ENCODE peak calls at places on chromosomes 3 and 15, in ten cellular contexts. F is ovary, R is adrenal gland, P is cardiac muscle cell, Y is H9, S is SJSA1, A is sigmoid colon, I is pancreas, B is Peyer's patch, C is GM23248. X is an unnamed sample. For H3K4me1 and H3K27me3, the result is how much of the 10 kb centered on the place peaks cover.

GRCh38 chr15:79265167-79265566 is 17.4 kb upstream of the ANKRD34C start:
- DNase-seq in C (no peak), I (no peak), Y (no peak), P (no peak), S (no peak), F (no peak), A (no peak), B (no peak), R (no peak), X (no peak)

GRCh38 chr3:177345049-177345972 is 148.0 kb upstream of the TBL1XR1 start:
- DNase-seq in B (peak), R (peak), A (peak), F (peak), P (peak), S (peak), C (peak), I (peak), Y (peak), X (peak)

GRCh38 chr15:25810154-25810553 is 53.0 kb downstream of the ATP10A start:
- DNase-seq in B (no peak), Y (no peak), R (no peak), C (no peak), S (no peak), I (no peak), F (no peak), P (no peak), A (no peak), X (no peak)

GRCh38 chr15:28930011-28930410 is 44.2 kb downstream of the APBA2 start:
- DNase-seq in B (no peak), Y (no peak), I (no peak), F (no peak), R (no peak), C (no peak), S (no peak), P (no peak), A (peak), X (no peak)

GRCh38 chr3:139534992-139535879 is 4.3 kb downstream of the RBP1 start:
- DNase-seq in I (peak), Y (peak), B (peak), A (peak), C (no peak), P (peak), S (no peak), R (peak), F (peak), X (no peak)

GRCh38 chr3:61927332-61927731 is 366.0 kb downstream of the PTPRG start:
- DNase-seq in Y (no peak), A (peak), P (no peak), F (peak), S (no peak), I (peak), C (peak), R (peak), B (no peak), X (peak)

GRCh38 chr15:79901958-79902357 is 5.1 kb upstream of the MTHFS start:
- DNase-seq in C (no peak), B (no peak), R (no peak), I (no peak), A (no peak), P (no peak), F (no peak), Y (no peak), S (no peak), X (no peak)

GRCh38 chr15:59244337-59244736 is 37.7 kb downstream of the LDHAL6B start:
- DNase-seq in I (no peak), R (no peak), P (no peak), B (no peak), C (no peak), Y (no peak), F (no peak), A (no peak), S (no peak), X (no peak)

GRCh38 chr15:70165811-70166284 is 68.1 kb upstream of the TLE3 start:
- DNase-seq in F (peak), I (peak), Y (no peak), A (peak), R (peak), B (no peak), C (peak), S (no peak), P (no peak), X (no peak)

GRCh38 chr3:73043414-73043813 is 18.0 kb upstream of the EBLN2 start:
- DNase-seq in P (no peak), A (no peak), B (no peak), C (no peak), S (no peak), F (no peak), I (no peak), Y (no peak), R (no peak), X (no peak)

GRCh38 chr3:187709155-187709554 is 6.8 kb upstream of the RTP2 start:
- DNase-seq in A (no peak), I (no peak), Y (peak), S (no peak), C (peak), R (no peak), P (peak), B (no peak), F (no peak), X (no peak)

GRCh38 chr3:54670269-54671000 is 257.4 kb downstream of the LRTM1 start:
- DNase-seq in A (no peak), S (no peak), C (no peak), I (no peak), R (no peak), P (no peak), F (no peak), Y (peak), B (peak), X (no peak)

GRCh38 chr15:90836296-90836871 is 32.0 kb upstream of the FURIN start:
- DNase-seq in S (peak), A (no peak), R (no peak), Y (no peak), C (peak), P (no peak), B (no peak), I (no peak), F (no peak), X (no peak)

GRCh38 chr3:73498764-73499622 is 125.7 kb downstream of the PDZRN3 start:
- DNase-seq in R (no peak), S (peak), B (no peak), I (no peak), A (no peak), Y (no peak), F (no peak), P (no peak), C (peak), X (no peak)

GRCh38 chr15:33534642-33535041 is 223.9 kb downstream of the RYR3 start:
- DNase-seq in F (no peak), Y (no peak), S (no peak), I (no peak), C (no peak), A (no peak), P (no peak), B (no peak), R (no peak), X (no peak)

GRCh38 chr3:72680766-72681165 is 167.5 kb downstream of the SHQ1 start:
- DNase-seq in I (no peak), S (no peak), A (no peak), Y (no peak), P (no peak), B (no peak), F (no peak), C (no peak), R (no peak), X (no peak)

GRCh38 chr3:23041918-23042696 is 161.0 kb upstream of the UBE2E2 start:
- DNase-seq in R (no peak), C (peak), F (no peak), A (no peak), Y (no peak), S (no peak), B (no peak), P (no peak), I (no peak), X (no peak)

GRCh38 chr3:17039579-17039978 is 154.8 kb downstream of the PLCL2 start:
- DNase-seq in B (no peak), F (no peak), C (peak), R (no peak), Y (no peak), P (no peak), I (no peak), S (peak), A (no peak), X (no peak)

GRCh38 chr3:58471025-58471887 is 20.6 kb upstream of the KCTD6 start:
- DNase-seq in P (peak), C (peak), R (peak), F (no peak), S (peak), Y (no peak), A (no peak), I (peak), B (peak), X (no peak)

GRCh38 chr3:190322604-190323240 is 476 bp upstream of the CLDN1 start:
- DNase-seq in P (no peak), C (no peak), Y (no peak), I (no peak), A (no peak), B (no peak), S (no peak), F (peak), R (peak), X (no peak)

GRCh38 chr15:99755692-99756409 is 22.6 kb upstream of the LYSMD4 start:
- DNase-seq in I (peak), C (peak), B (peak), A (peak), S (no peak), R (peak), F (peak), Y (peak), P (peak), X (peak)

GRCh38 chr3:149393355-149394165 is 16.1 kb upstream of the TM4SF1 start:
- DNase-seq in Y (peak), B (peak), P (peak), I (peak), R (peak), S (peak), A (no peak), F (peak), C (peak), X (peak)

GRCh38 chr15:54707805-54708752 is 488.7 kb downstream of the RSL24D1 start:
- DNase-seq in F (no peak), A (peak), I (no peak), S (no peak), B (no peak), Y (peak), C (no peak), P (no peak), R (no peak), X (no peak)

GRCh38 chr3:149638401-149639092 is 19.3 kb downstream of the WWTR1 start:
- DNase-seq in C (peak), I (no peak), B (no peak), R (peak), F (no peak), S (no peak), Y (no peak), P (no peak), A (no peak), X (no peak)

GRCh38 chr15:98856540-98856907 is 151.1 kb downstream of the PGPEP1L start:
- DNase-seq in I (no peak), S (peak), B (no peak), Y (no peak), P (no peak), A (no peak), R (no peak), C (peak), F (no peak), X (no peak)

GRCh38 chr15:90585863-90586262 is 56.1 kb downstream of the CRTC3 start:
- DNase-seq in Y (no peak), S (no peak), A (no peak), R (no peak), P (no peak), B (no peak), C (peak), I (no peak), F (no peak), X (no peak)

GRCh38 chr3:157442729-157443128 is 6.1 kb downstream of the PTX3 start:
- DNase-seq in P (no peak), B (no peak), S (no peak), Y (no peak), I (no peak), A (no peak), F (no peak), C (peak), R (no peak), X (no peak)

GRCh38 chr3:114619771-114620170 is 325.9 kb downstream of the TIGIT start:
- DNase-seq in C (no peak), F (no peak), P (no peak), B (no peak), Y (no peak), R (no peak), A (no peak), S (no peak), I (no peak), X (no peak)
- H3K4me1 ChIP-seq in C (under half), F (under half), P (under half), B (under half), Y (under half), R (under half), A (under half), S (under half), I (under half), X (under half)

DNA sequence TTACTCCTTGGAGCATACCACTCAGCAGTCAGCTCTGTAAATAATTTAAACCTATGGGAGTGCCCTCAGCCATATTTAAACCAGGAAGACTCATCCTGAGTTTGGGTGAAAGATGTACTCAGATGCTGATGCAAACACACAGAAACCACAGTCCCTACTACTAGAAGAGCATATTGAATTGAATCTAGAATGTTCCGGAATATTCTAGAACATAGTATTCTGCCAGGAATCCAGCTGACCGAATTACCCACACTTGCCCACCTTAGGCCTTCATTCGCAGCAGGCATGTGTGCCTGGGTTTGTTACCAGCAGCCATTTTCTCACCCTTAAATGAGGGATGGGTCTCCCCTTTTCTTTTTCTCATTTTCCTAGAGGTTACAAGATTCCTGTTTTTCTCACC is 202.4 kb upstream of the ICE2 start:
- DNase-seq in B (no peak), Y (no peak), R (no peak), C (peak), F (no peak), I (no peak), A (no peak), P (no peak), S (no peak), X (no peak)
- H3K27me3 ChIP-seq in B (under half), Y (under half), R (under half), C (under half), F (under half), I (under half), A (under half), P (under half), S (under half), X (under half)

DNA sequence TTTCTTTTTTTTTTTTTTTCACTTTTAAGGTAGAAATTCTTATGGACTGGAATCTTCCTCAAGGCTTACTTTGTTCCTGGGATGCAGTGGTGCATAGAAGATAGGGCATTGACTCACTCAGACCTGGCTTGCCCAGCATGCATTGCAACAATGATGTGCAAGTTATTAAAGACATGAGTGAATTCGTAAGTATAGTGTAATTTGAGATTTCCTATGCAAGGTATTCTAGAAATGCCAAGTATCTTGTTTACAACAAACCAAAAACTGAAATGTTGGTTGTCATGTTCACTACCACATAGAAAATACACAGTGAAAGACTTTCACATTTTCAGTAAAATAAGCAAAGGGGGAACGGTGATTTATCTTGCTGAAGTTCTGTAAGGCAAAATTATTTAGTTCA is 56.5 kb upstream of the FNDC3B start:
- DNase-seq in I (no peak), R (no peak), C (peak), S (no peak), Y (no peak), P (no peak), A (no peak), F (no peak), B (no peak), X (no peak)
- H3K4me1 ChIP-seq in I (under half), R (under half), C (under half), S (under half), Y (under half), P (under half), A (under half), F (under half), B (under half), X (under half)

DNA sequence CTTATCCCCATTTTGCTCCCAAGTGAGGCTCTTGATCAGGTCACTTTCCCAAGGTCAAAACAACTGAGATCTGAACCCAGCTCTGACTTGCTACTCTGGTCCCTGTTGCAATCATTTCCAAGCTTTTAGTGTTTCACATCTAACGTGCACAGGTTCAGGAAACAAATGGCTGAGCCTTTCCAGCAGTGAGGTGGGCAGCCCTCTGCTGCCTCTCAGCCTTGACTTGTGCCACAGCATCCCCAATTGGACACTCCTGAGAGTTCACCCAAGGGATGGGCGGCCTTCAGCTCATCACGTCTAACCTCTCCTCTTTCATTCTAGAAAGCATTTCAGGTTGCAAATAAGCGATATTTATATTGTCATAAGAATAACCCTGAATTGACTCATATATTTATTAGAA is 330.1 kb upstream of the WNT5A start:
- DNase-seq in R (no peak), A (no peak), S (no peak), P (peak), C (no peak), B (no peak), F (no peak), I (no peak), Y (no peak), X (no peak)
- H3K27me3 ChIP-seq in R (under half), A (under half), S (under half), P (under half), C (under half), B (under half), F (under half), I (under half), Y (under half), X (under half)

X was measured in DND-41.